ENCODE peak calls at places on chromosomes 11 and 22, in ten cellular contexts. H is dorsolateral prefrontal cortex; G is M059J; T is NCI-H345; D is progenitor cell of endocrine pancreas; V is mesendoderm; J is stimulated activated CD8-positive, alpha-beta memory T cell treated with anti-CD3 and anti-CD28 coated beads, Interleukin-7, amount 100 ng/mL, for 1 hour; Q is activated gamma-delta T cell; Y is pancreas; Z is naive thymus-derived CD8-positive, alpha-beta T cell. K is an unnamed sample.

GRCh38 chr11:68870470-68870869 is 28.8 kb upstream of the CPT1A start:
- DNase-seq in G (no peak), T (no peak), Q (no peak), D (no peak), J (no peak), Z (no peak), Y (no peak), H (no peak), V (peak), K (no peak)

GRCh38 chr22:29156507-29156906 is 49.2 kb upstream of the EMID1 start:
- DNase-seq in H (peak), G (no peak), Z (no peak), Y (peak), Q (no peak), T (no peak), J (no peak), D (no peak), V (peak), K (no peak)

GRCh38 chr22:23268877-23269276 is 88.6 kb downstream of the BCR start:
- DNase-seq in H (no peak), Q (no peak), G (no peak), Y (no peak), T (no peak), D (no peak), J (no peak), V (no peak), Z (no peak), K (no peak)

GRCh38 chr22:27785818-27786217 is 15.7 kb downstream of the MN1 start:
- DNase-seq in G (no peak), Q (no peak), Z (no peak), V (no peak), J (no peak), Y (no peak), H (no peak), T (no peak), D (no peak), K (no peak)

GRCh38 chr22:49751968-49752597 is 75.6 kb downstream of the BRD1 start:
- DNase-seq in T (no peak), V (no peak), G (no peak), J (no peak), H (no peak), Z (no peak), Q (no peak), Y (peak), D (no peak), K (no peak)

GRCh38 chr11:94876645-94877445 is 96.5 kb downstream of the CWC15 start:
- DNase-seq in H (peak), Z (peak), D (no peak), J (no peak), V (peak), Y (no peak), Q (no peak), G (peak), T (no peak), K (peak)

GRCh38 chr11:125108469-125108868 is 3.0 kb downstream of the TMEM218 start:
- DNase-seq in J (no peak), T (no peak), Z (no peak), D (no peak), V (no peak), H (no peak), Q (no peak), G (no peak), Y (no peak), K (no peak)

GRCh38 chr11:117816151-117816741 is 8.3 kb downstream of the FXYD2 start:
- DNase-seq in D (peak), G (peak), V (peak), H (no peak), Z (no peak), J (no peak), T (peak), Q (no peak), Y (peak), K (no peak)

GRCh38 chr11:22337571-22338464 is at the start of gene SLC17A6:
- DNase-seq in T (peak), D (peak), J (no peak), Q (no peak), H (no peak), G (peak), Y (no peak), V (peak), Z (peak), K (no peak)

GRCh38 chr11:108669711-108670110 is 4.8 kb downstream of the DDX10 start:
- DNase-seq in Q (no peak), J (no peak), T (no peak), V (peak), G (no peak), H (no peak), D (no peak), Y (no peak), Z (no peak), K (no peak)

GRCh38 chr11:20112291-20113146 is 47.8 kb downstream of the DBX1 start:
- DNase-seq in Z (no peak), G (peak), H (peak), D (no peak), Y (peak), T (no peak), J (no peak), Q (no peak), V (peak), K (peak)

GRCh38 chr11:20631525-20632168 is 32.2 kb downstream of the SLC6A5 start:
- DNase-seq in Y (no peak), D (no peak), T (peak), J (no peak), Z (no peak), G (no peak), V (peak), H (no peak), Q (no peak), K (no peak)

GRCh38 chr11:119295178-119295577 is 21.8 kb downstream of the MCAM start:
- DNase-seq in T (no peak), J (no peak), Z (no peak), D (no peak), Y (no peak), V (peak), H (no peak), G (peak), Q (no peak), K (no peak)

GRCh38 chr11:124897681-124898680 is at the start of gene ROBO4:
- DNase-seq in Q (no peak), J (no peak), V (peak), T (no peak), Y (no peak), G (peak), H (no peak), Z (no peak), D (no peak), K (no peak)

GRCh38 chr22:25062378-25063095 is 110.0 kb downstream of the KIAA1671 start:
- DNase-seq in Q (peak), G (no peak), Y (peak), T (no peak), Z (peak), J (peak), H (no peak), V (no peak), D (no peak), K (no peak)

GRCh38 chr22:25754527-25755202 is 12.7 kb downstream of the MYO18B start:
- DNase-seq in T (no peak), Z (no peak), G (peak), J (no peak), Y (no peak), H (no peak), Q (no peak), V (no peak), D (no peak), K (peak)

GRCh38 chr11:57770793-57771192 is 9.2 kb downstream of the CTNND1 start:
- DNase-seq in T (no peak), Q (no peak), Y (no peak), J (no peak), H (no peak), G (no peak), D (no peak), V (no peak), Z (no peak), K (no peak)

GRCh38 chr22:22593964-22594656 is 35.0 kb upstream of the PRAME start:
- DNase-seq in Q (no peak), Y (peak), G (peak), J (no peak), V (peak), Z (peak), H (peak), D (no peak), T (peak), K (peak)

GRCh38 chr11:8760896-8761295 is 78.3 kb downstream of the RPL27A start:
- DNase-seq in Q (no peak), T (no peak), H (no peak), Z (no peak), D (no peak), Y (no peak), G (no peak), V (no peak), J (no peak), K (no peak)

GRCh38 chr11:133842053-133842452 is 3.3 kb downstream of the SPATA19 start:
- DNase-seq in Q (no peak), G (no peak), V (peak), Y (no peak), H (no peak), D (no peak), T (no peak), J (no peak), Z (no peak), K (no peak)

GRCh38 chr22:29044657-29045176 is 16.9 kb downstream of the C22orf31 start:
- DNase-seq in T (no peak), D (no peak), V (no peak), Q (no peak), Z (no peak), J (no peak), G (peak), Y (no peak), H (no peak), K (no peak)

GRCh38 chr11:112828433-112828832 is 132.8 kb upstream of the NCAM1 start:
- DNase-seq in Q (no peak), Y (no peak), H (no peak), Z (no peak), G (no peak), T (no peak), D (no peak), J (no peak), V (no peak), K (no peak)

GRCh38 chr11:26522912-26523610 is 49.0 kb downstream of the MUC15 start:
- DNase-seq in T (peak), V (peak), Y (no peak), D (no peak), Z (no peak), J (no peak), H (no peak), Q (no peak), G (peak), K (no peak)

GRCh38 chr11:72432347-72433287 is 1.7 kb downstream of the CLPB start:
- DNase-seq in Y (no peak), G (no peak), Z (no peak), D (no peak), Q (no peak), T (no peak), V (no peak), J (no peak), H (no peak), K (no peak)

GRCh38 chr22:37905534-37906363 is at the start of gene MICALL1:
- DNase-seq in T (peak), D (peak), Z (peak), V (peak), Y (peak), H (no peak), G (peak), J (peak), Q (peak), K (peak)

GRCh38 chr11:12149672-12150225 is 39.4 kb downstream of the MICAL2 start:
- DNase-seq in Z (no peak), Q (no peak), H (no peak), Y (no peak), T (no peak), D (no peak), G (no peak), V (no peak), J (no peak), K (no peak)

GRCh38 chr11:59997800-59998199 is 19.2 kb upstream of the OOSP4B start:
- DNase-seq in Q (no peak), T (no peak), Y (no peak), H (no peak), Z (no peak), J (no peak), V (no peak), G (no peak), D (no peak), K (no peak)

GRCh38 chr11:68118753-68119448 is 2.3 kb downstream of the CHKA start:
- DNase-seq in Z (no peak), Q (no peak), G (no peak), H (no peak), D (no peak), T (no peak), Y (no peak), V (no peak), J (no peak), K (peak)

GRCh38 chr11:76793834-76794291 is 10.7 kb downstream of the TSKU start:
- DNase-seq in D (no peak), Y (no peak), V (no peak), Z (no peak), J (no peak), H (no peak), Q (no peak), T (no peak), G (no peak), K (no peak)

GRCh38 chr22:43505423-43505822 is 93.6 kb downstream of the MPPED1 start:
- DNase-seq in G (no peak), D (no peak), Y (peak), Z (no peak), V (no peak), J (no peak), T (no peak), H (no peak), Q (no peak), K (no peak)

GRCh38 chr11:107427569-107428180 is 29.9 kb downstream of the CWF19L2 start:
- DNase-seq in G (no peak), Y (no peak), V (no peak), Q (no peak), D (no peak), T (no peak), Z (no peak), H (no peak), J (no peak), K (no peak)

GRCh38 chr11:74685905-74686304 is 45.3 kb downstream of the CHRDL2 start:
- DNase-seq in T (no peak), J (no peak), Y (peak), H (peak), Z (no peak), V (no peak), D (no peak), Q (no peak), G (no peak), K (peak)

GRCh38 chr22:35589071-35589735 is 27.9 kb downstream of the MB start:
- DNase-seq in J (no peak), H (no peak), Z (no peak), D (no peak), V (peak), G (peak), Y (no peak), T (no peak), Q (no peak), K (no peak)

K was measured in left colon.